ENCODE peak calls at places on chromosomes 3 and 15, in ten cellular contexts. W, E, C, X, V, N, I, J, S and U are unnamed samples.

GRCh38 chr3:30112904-30113484 is 493.4 kb upstream of the TGFBR2 start:
- DNase-seq in W (peak), E (no peak), C (no peak), X (no peak), V (no peak), N (no peak), I (peak), J (peak), S (peak), U (peak)

GRCh38 chr3:52798978-52799476 is 4.4 kb downstream of the ITIH3 start:
- DNase-seq in W (peak), E (no peak), C (no peak), X (peak), V (peak), N (peak), I (peak), J (no peak), S (peak), U (peak)

GRCh38 chr15:65362491-65362890 is 15.3 kb downstream of the IGDCC3 start:
- DNase-seq in W (no peak), E (no peak), C (no peak), X (no peak), V (no peak), N (no peak), I (no peak), J (no peak), S (no peak), U (no peak)

GRCh38 chr3:128190501-128190900 is 37.2 kb downstream of the EEFSEC start:
- DNase-seq in W (no peak), E (no peak), C (no peak), X (no peak), V (no peak), N (no peak), I (peak), J (no peak), S (no peak), U (no peak)

GRCh38 chr15:79088426-79089205 is 2.0 kb downstream of the RASGRF1 start:
- DNase-seq in W (no peak), E (no peak), C (no peak), X (no peak), V (no peak), N (no peak), I (no peak), J (no peak), S (no peak), U (no peak)

GRCh38 chr3:191176038-191176437 is 23.0 kb upstream of the OSTN start:
- DNase-seq in W (no peak), E (no peak), C (no peak), X (no peak), V (no peak), N (no peak), I (no peak), J (no peak), S (no peak), U (no peak)

GRCh38 chr15:60358935-60359672 is 38.7 kb downstream of the ANXA2 start:
- DNase-seq in W (no peak), E (no peak), C (no peak), X (no peak), V (no peak), N (no peak), I (peak), J (peak), S (no peak), U (no peak)

GRCh38 chr3:13682331-13683013 is 133.5 kb downstream of the FBLN2 start:
- DNase-seq in W (no peak), E (no peak), C (no peak), X (no peak), V (no peak), N (no peak), I (no peak), J (no peak), S (no peak), U (no peak)

GRCh38 chr3:108477511-108478147 is 32.8 kb downstream of the MYH15 start:
- DNase-seq in W (peak), E (peak), C (no peak), X (peak), V (peak), N (peak), I (peak), J (peak), S (peak), U (peak)

GRCh38 chr15:63830113-63830512 is 3.6 kb downstream of the HERC1 start:
- DNase-seq in W (no peak), E (no peak), C (no peak), X (no peak), V (no peak), N (no peak), I (no peak), J (no peak), S (no peak), U (no peak)

GRCh38 chr15:66862878-66863335 is 160.9 kb downstream of the SMAD6 start:
- DNase-seq in W (peak), E (peak), C (no peak), X (peak), V (peak), N (peak), I (peak), J (peak), S (peak), U (peak)